ENCODE peak calls at places on chromosomes 16 and 17, in eight cellular contexts. V, B, R, U, X, A, D and W are unnamed samples.
A peak's percentile ranks its signal among the peaks of the same experiment; 100 is the strongest.

GRCh38 chr16:77191259-77191969 is 424 bp downstream of the MON1B start:
- DNase-seq in V (no peak), B (no peak), R (no peak), U (peak; percentile 43), X (no peak), A (no peak), D (peak; percentile 37), W (no peak)

GRCh38 chr16:79672524-79672923 is 72.0 kb upstream of the MAF start:
- DNase-seq in V (no peak), B (no peak), R (no peak), U (no peak), X (no peak), A (no peak), D (no peak), W (no peak)

GRCh38 chr16:78461496-78461938 is 362.1 kb downstream of the WWOX start:
- DNase-seq in V (peak; percentile 58), B (peak; percentile 1), R (no peak), U (no peak), X (no peak), A (no peak), D (no peak), W (no peak)

GRCh38 chr17:27540300-27541105 is 84.3 kb downstream of the KSR1 start:
- DNase-seq in V (peak; percentile 23), B (peak; percentile 100), R (no peak), U (no peak), X (peak; percentile 100), A (no peak), D (no peak), W (no peak)

GRCh38 chr17:82956726-82957468 is 117.1 kb upstream of the ZNF750 start:
- DNase-seq in V (no peak), B (no peak), R (no peak), U (no peak), X (no peak), A (no peak), D (no peak), W (no peak)

GRCh38 chr17:2403044-2403443 is 2.2 kb upstream of the MNT start:
- DNase-seq in V (no peak), B (no peak), R (no peak), U (peak; percentile 22), X (no peak), A (no peak), D (no peak), W (no peak)

GRCh38 chr16:15689290-15689689 is 39.2 kb downstream of the NDE1 start:
- DNase-seq in V (no peak), B (peak; percentile 29), R (no peak), U (no peak), X (peak; percentile 52), A (no peak), D (no peak), W (no peak)

GRCh38 chr16:9370071-9370491 is 278.6 kb downstream of the HAPSTR1 start:
- DNase-seq in V (no peak), B (no peak), R (peak; percentile 8), U (no peak), X (no peak), A (no peak), D (no peak), W (no peak)

GRCh38 chr16:14454391-14454790 is 175.7 kb downstream of the PARN start:
- DNase-seq in V (peak; percentile 27), B (peak; percentile 65), R (no peak), U (no peak), X (peak; percentile 71), A (no peak), D (no peak), W (no peak)

GRCh38 chr17:80130992-80131391 is 15.9 kb downstream of the EIF4A3 start:
- DNase-seq in V (no peak), B (no peak), R (no peak), U (no peak), X (no peak), A (no peak), D (no peak), W (no peak)

GRCh38 chr17:3920940-3921852 is 4.9 kb upstream of the P2RX1 start:
- DNase-seq in V (no peak), B (no peak), R (no peak), U (no peak), X (no peak), A (no peak), D (no peak), W (no peak)

GRCh38 chr16:1056196-1056595 is 16.4 kb upstream of the SSTR5 start:
- DNase-seq in V (no peak), B (no peak), R (no peak), U (no peak), X (no peak), A (no peak), D (no peak), W (no peak)

GRCh38 chr16:2148714-2149629 is 547 bp downstream of the RAB26 start:
- DNase-seq in V (peak; percentile 44), B (no peak), R (peak; percentile 58), U (peak; percentile 46), X (peak; percentile 23), A (no peak), D (peak; percentile 56), W (peak; percentile 45)

GRCh38 chr16:79042886-79043285 is 557.7 kb downstream of the MAF start:
- DNase-seq in V (no peak), B (no peak), R (no peak), U (no peak), X (no peak), A (no peak), D (no peak), W (no peak)

GRCh38 chr17:27816946-27817345 is 16.6 kb upstream of the NOS2 start:
- DNase-seq in V (no peak), B (no peak), R (no peak), U (no peak), X (no peak), A (no peak), D (no peak), W (no peak)

GRCh38 chr16:3655791-3656490 is 1.4 kb downstream of the DNASE1 start:
- DNase-seq in V (no peak), B (no peak), R (no peak), U (no peak), X (no peak), A (no peak), D (no peak), W (no peak)

GRCh38 chr17:68733241-68734176 is 132.3 kb upstream of the FAM20A start:
- DNase-seq in V (no peak), B (peak; percentile 58), R (peak; percentile 33), U (no peak), X (peak; percentile 71), A (no peak), D (peak; percentile 35), W (peak; percentile 29)

GRCh38 chr17:78822552-78822951 is 18.1 kb downstream of the USP36 start:
- DNase-seq in V (no peak), B (peak; percentile 99), R (no peak), U (no peak), X (peak; percentile 100), A (no peak), D (no peak), W (no peak)

GRCh38 chr17:64736804-64737492 is 74.8 kb upstream of the SMURF2 start:
- DNase-seq in V (peak; percentile 83), B (peak; percentile 32), R (peak; percentile 56), U (peak; percentile 44), X (peak; percentile 53), A (peak; percentile 61), D (peak; percentile 9), W (peak; percentile 62)

GRCh38 chr17:41367426-41368075 is 2.1 kb downstream of the KRT33B start:
- DNase-seq in V (peak; percentile 32), B (peak; percentile 82), R (no peak), U (peak; percentile 46), X (peak; percentile 89), A (no peak), D (no peak), W (no peak)

GRCh38 chr16:89334050-89334449 is 116.5 kb downstream of the ZNF778 start:
- DNase-seq in V (no peak), B (no peak), R (no peak), U (no peak), X (no peak), A (no peak), D (no peak), W (no peak)

GRCh38 chr16:81937305-81938038 is 73.8 kb downstream of the SDR42E1 start:
- DNase-seq in V (no peak), B (no peak), R (no peak), U (no peak), X (peak; percentile 20), A (no peak), D (no peak), W (no peak)

DNA sequence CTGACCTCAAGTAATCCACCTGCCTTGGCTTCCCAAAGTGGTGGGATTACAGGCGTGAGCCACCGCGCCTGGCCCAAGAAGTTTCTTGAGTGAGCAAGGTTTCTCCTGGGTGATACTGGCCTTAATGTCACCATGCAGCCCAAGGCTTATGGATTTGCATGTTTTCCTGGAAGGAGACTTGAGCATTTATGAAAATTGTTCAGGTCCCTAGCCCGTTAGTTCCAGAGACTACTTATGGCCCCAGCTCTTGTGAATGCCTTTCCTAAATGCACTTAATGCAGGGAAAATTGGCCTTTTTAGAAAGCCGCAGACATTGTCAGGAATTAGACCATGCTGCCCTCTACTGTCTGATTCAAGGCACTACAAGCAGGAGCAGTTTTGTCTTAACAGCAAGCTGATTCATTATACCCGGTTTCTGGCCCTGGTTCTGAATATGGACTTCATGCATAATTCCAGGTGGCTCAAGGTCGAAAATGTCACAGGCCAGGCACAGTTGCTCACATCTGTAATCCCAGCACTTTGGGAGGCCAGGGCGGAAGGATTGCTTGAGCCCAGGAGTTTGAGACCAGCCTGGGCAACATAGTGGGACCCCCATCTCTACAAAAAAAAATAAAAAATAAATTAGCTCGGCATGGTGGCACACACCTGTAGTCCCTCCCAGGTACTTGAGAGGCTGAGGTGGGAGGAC is 91.3 kb downstream of the SNX29 start:
- DNase-seq in V (peak; percentile 74), B (peak; percentile 56), R (peak; percentile 84), U (peak; percentile 59), X (peak; percentile 68), A (peak; percentile 65), D (peak; percentile 77), W (peak; percentile 81)
- H3K4me3 ChIP-seq in V (no peak overlapping the region), B (no peak overlapping the region), R (no peak overlapping the region), U (no peak overlapping the region), X (no peak overlapping the region), A (no peak overlapping the region), D (no peak overlapping the region), W (no peak overlapping the region)

GRCh38 chr16:54933281-54934150 is 2.9 kb downstream of the IRX5 start:
- DNase-seq in V (no peak), B (peak; percentile 22), R (peak; percentile 41), U (no peak), X (peak; percentile 22), A (no peak), D (peak; percentile 62), W (no peak)
- TF ChIP-seq EZH2 in V (peak; percentile 77), B (peak; percentile 26), R (peak; percentile 99), U (no peak), X (peak; percentile 92), A (no peak), D (peak; percentile 25), W (no peak)

GRCh38 chr17:81553018-81553615 is 964 bp upstream of the FAAP100 start:
- DNase-seq in V (peak; percentile 85), B (peak; percentile 67), R (peak; percentile 98), U (peak; percentile 78), X (peak; percentile 80), A (peak; percentile 80), D (peak; percentile 90), W (peak; percentile 95)
- TF ChIP-seq CTCF in V (peak; percentile 33), B (no peak), R (no peak), U (no peak), X (no peak), A (no peak), D (peak; percentile 27), W (peak; percentile 11)

DNA sequence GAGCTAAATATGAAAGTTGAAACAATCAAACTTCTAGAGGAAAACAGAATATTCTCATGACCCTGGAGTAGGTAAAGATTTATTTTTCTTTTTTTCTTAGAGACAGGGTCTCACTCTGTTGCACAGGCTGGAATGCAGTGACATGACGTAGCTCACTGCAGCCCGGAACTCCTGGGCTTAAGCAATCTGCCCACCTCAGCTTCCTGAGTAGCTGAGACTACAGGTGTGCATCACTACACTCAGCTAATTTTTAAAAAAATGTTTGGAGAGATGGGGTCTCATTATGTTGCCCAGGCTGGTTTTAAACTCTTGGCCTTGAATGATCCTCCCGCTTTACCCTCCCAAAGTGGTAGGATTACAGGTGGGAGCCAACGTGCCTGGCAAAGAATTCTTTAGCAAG is 15.5 kb downstream of the IKZF3 start:
- DNase-seq in V (no peak), B (no peak), R (no peak), U (no peak), X (no peak), A (no peak), D (no peak), W (no peak)
- H3K4me3 ChIP-seq in V (no peak overlapping the region), B (no peak overlapping the region), R (no peak overlapping the region), U (no peak overlapping the region), X (no peak overlapping the region), A (no peak overlapping the region), D (no peak overlapping the region), W (no peak overlapping the region)